ENCODE peak calls at places on chromosomes 13 and 19, in ten cellular contexts. One of them, this sample, is unnamed.

GRCh38 chr13:112898786-112899617 is 70.0 kb upstream of the MCF2L start:
- DNase-seq in left ventricle myocardium inferior: peak
- DNase-seq in NCI-H2029 treated with DMSO at 0.1 percent for 48 hours: no peak
- DNase-seq in progenitor cell of endocrine pancreas: no peak
- DNase-seq in RKO: no peak
- DNase-seq in activated CD4-positive, CD25-positive, alpha-beta regulatory T cell treated with anti-CD3 and anti-CD28 coated beads, Interleukin-2, amount 50 U/mL, for 16 hours: no peak
- DNase-seq in activated CD4-positive, alpha-beta T cell treated with anti-CD3 and anti-CD28 coated beads, Interleukin-2, amount 50 U/mL, for 4 hours: no peak
- DNase-seq in BJ: no peak
- DNase-seq in AG20443: no peak
- DNase-seq in type B pancreatic cell: no peak
- DNase-seq in this sample: no peak

GRCh38 chr19:42284066-42284501 is 15.0 kb downstream of the CIC start:
- DNase-seq in left ventricle myocardium inferior: peak
- DNase-seq in NCI-H2029 treated with DMSO at 0.1 percent for 48 hours: peak
- DNase-seq in progenitor cell of endocrine pancreas: peak
- DNase-seq in RKO: peak
- DNase-seq in activated CD4-positive, CD25-positive, alpha-beta regulatory T cell treated with anti-CD3 and anti-CD28 coated beads, Interleukin-2, amount 50 U/mL, for 16 hours: peak
- DNase-seq in activated CD4-positive, alpha-beta T cell treated with anti-CD3 and anti-CD28 coated beads, Interleukin-2, amount 50 U/mL, for 4 hours: peak
- DNase-seq in BJ: no peak
- DNase-seq in AG20443: peak
- DNase-seq in type B pancreatic cell: no peak
- DNase-seq in this sample: no peak

GRCh38 chr19:47315125-47315821 is 5.6 kb downstream of the C5AR1 start:
- DNase-seq in left ventricle myocardium inferior: peak
- DNase-seq in NCI-H2029 treated with DMSO at 0.1 percent for 48 hours: no peak
- DNase-seq in progenitor cell of endocrine pancreas: no peak
- DNase-seq in RKO: peak
- DNase-seq in activated CD4-positive, CD25-positive, alpha-beta regulatory T cell treated with anti-CD3 and anti-CD28 coated beads, Interleukin-2, amount 50 U/mL, for 16 hours: no peak
- DNase-seq in activated CD4-positive, alpha-beta T cell treated with anti-CD3 and anti-CD28 coated beads, Interleukin-2, amount 50 U/mL, for 4 hours: no peak
- DNase-seq in BJ: peak
- DNase-seq in AG20443: peak
- DNase-seq in type B pancreatic cell: no peak
- DNase-seq in this sample: peak

GRCh38 chr13:32142956-32143375 is 111.4 kb downstream of the FRY start:
- DNase-seq in left ventricle myocardium inferior: no peak
- DNase-seq in NCI-H2029 treated with DMSO at 0.1 percent for 48 hours: peak
- DNase-seq in progenitor cell of endocrine pancreas: no peak
- DNase-seq in RKO: no peak
- DNase-seq in activated CD4-positive, CD25-positive, alpha-beta regulatory T cell treated with anti-CD3 and anti-CD28 coated beads, Interleukin-2, amount 50 U/mL, for 16 hours: no peak
- DNase-seq in activated CD4-positive, alpha-beta T cell treated with anti-CD3 and anti-CD28 coated beads, Interleukin-2, amount 50 U/mL, for 4 hours: no peak
- DNase-seq in BJ: peak
- DNase-seq in AG20443: peak
- DNase-seq in type B pancreatic cell: no peak
- DNase-seq in this sample: no peak

GRCh38 chr19:14021474-14021873 is 6.5 kb upstream of the RLN3 start:
- DNase-seq in left ventricle myocardium inferior: no peak
- DNase-seq in NCI-H2029 treated with DMSO at 0.1 percent for 48 hours: no peak
- DNase-seq in progenitor cell of endocrine pancreas: no peak
- DNase-seq in RKO: no peak
- DNase-seq in activated CD4-positive, CD25-positive, alpha-beta regulatory T cell treated with anti-CD3 and anti-CD28 coated beads, Interleukin-2, amount 50 U/mL, for 16 hours: no peak
- DNase-seq in activated CD4-positive, alpha-beta T cell treated with anti-CD3 and anti-CD28 coated beads, Interleukin-2, amount 50 U/mL, for 4 hours: no peak
- DNase-seq in BJ: no peak
- DNase-seq in AG20443: no peak
- DNase-seq in type B pancreatic cell: no peak
- DNase-seq in this sample: no peak

GRCh38 chr13:50701469-50701868 is 142.0 kb downstream of the DLEU7 start:
- DNase-seq in left ventricle myocardium inferior: no peak
- DNase-seq in NCI-H2029 treated with DMSO at 0.1 percent for 48 hours: no peak
- DNase-seq in progenitor cell of endocrine pancreas: no peak
- DNase-seq in RKO: no peak
- DNase-seq in activated CD4-positive, CD25-positive, alpha-beta regulatory T cell treated with anti-CD3 and anti-CD28 coated beads, Interleukin-2, amount 50 U/mL, for 16 hours: no peak
- DNase-seq in activated CD4-positive, alpha-beta T cell treated with anti-CD3 and anti-CD28 coated beads, Interleukin-2, amount 50 U/mL, for 4 hours: no peak
- DNase-seq in BJ: no peak
- DNase-seq in AG20443: no peak
- DNase-seq in type B pancreatic cell: no peak
- DNase-seq in this sample: no peak

GRCh38 chr19:30229524-30230174 is 142.5 kb upstream of the ZNF536 start:
- DNase-seq in left ventricle myocardium inferior: no peak
- DNase-seq in NCI-H2029 treated with DMSO at 0.1 percent for 48 hours: no peak
- DNase-seq in progenitor cell of endocrine pancreas: no peak
- DNase-seq in RKO: no peak
- DNase-seq in activated CD4-positive, CD25-positive, alpha-beta regulatory T cell treated with anti-CD3 and anti-CD28 coated beads, Interleukin-2, amount 50 U/mL, for 16 hours: no peak
- DNase-seq in activated CD4-positive, alpha-beta T cell treated with anti-CD3 and anti-CD28 coated beads, Interleukin-2, amount 50 U/mL, for 4 hours: no peak
- DNase-seq in BJ: no peak
- DNase-seq in AG20443: peak
- DNase-seq in type B pancreatic cell: no peak
- DNase-seq in this sample: no peak

GRCh38 chr13:43127827-43128226 is 104.4 kb downstream of the DNAJC15 start:
- DNase-seq in left ventricle myocardium inferior: no peak
- DNase-seq in NCI-H2029 treated with DMSO at 0.1 percent for 48 hours: no peak
- DNase-seq in progenitor cell of endocrine pancreas: no peak
- DNase-seq in RKO: no peak
- DNase-seq in activated CD4-positive, CD25-positive, alpha-beta regulatory T cell treated with anti-CD3 and anti-CD28 coated beads, Interleukin-2, amount 50 U/mL, for 16 hours: no peak
- DNase-seq in activated CD4-positive, alpha-beta T cell treated with anti-CD3 and anti-CD28 coated beads, Interleukin-2, amount 50 U/mL, for 4 hours: no peak
- DNase-seq in BJ: no peak
- DNase-seq in AG20443: no peak
- DNase-seq in type B pancreatic cell: no peak
- DNase-seq in this sample: no peak

GRCh38 chr13:26991508-26992181 is 180.0 kb downstream of the USP12 start:
- DNase-seq in left ventricle myocardium inferior: no peak
- DNase-seq in NCI-H2029 treated with DMSO at 0.1 percent for 48 hours: no peak
- DNase-seq in progenitor cell of endocrine pancreas: no peak
- DNase-seq in RKO: no peak
- DNase-seq in activated CD4-positive, CD25-positive, alpha-beta regulatory T cell treated with anti-CD3 and anti-CD28 coated beads, Interleukin-2, amount 50 U/mL, for 16 hours: no peak
- DNase-seq in activated CD4-positive, alpha-beta T cell treated with anti-CD3 and anti-CD28 coated beads, Interleukin-2, amount 50 U/mL, for 4 hours: no peak
- DNase-seq in BJ: no peak
- DNase-seq in AG20443: no peak
- DNase-seq in type B pancreatic cell: no peak
- DNase-seq in this sample: no peak